ENCODE peak calls at places on chromosome 16, in nine cellular contexts. K is activated T-cell treated with anti-CD3 and anti-CD28 coated beads for 1 hour, V is amniotic stem cell, D is mammary epithelial cell, G is ovary, Q is HL-60, O is COR-L47, L is globus pallidus, R is cardiac fibroblast. Y is an unnamed sample.

GRCh38 chr16:75066861-75067447 is 49.6 kb downstream of the LDHD start:
- DNase-seq in R (no peak), V (no peak), O (no peak), Q (no peak), L (no peak), D (no peak), K (no peak), G (no peak), Y (no peak)

GRCh38 chr16:51854401-51854951 is 692.5 kb downstream of the TOX3 start:
- DNase-seq in G (no peak), R (no peak), Q (no peak), L (no peak), O (no peak), V (no peak), D (no peak), K (no peak), Y (no peak)

GRCh38 chr16:47779201-47780016 is 318.3 kb downstream of the PHKB start:
- DNase-seq in Q (no peak), O (no peak), L (no peak), D (no peak), K (no peak), R (peak; percentile 56), V (no peak), G (peak; percentile 12), Y (no peak)

GRCh38 chr16:81808933-81809480 is 29.9 kb downstream of the PLCG2 start:
- DNase-seq in Q (no peak), G (no peak), R (no peak), L (no peak), K (no peak), O (no peak), V (no peak), D (no peak), Y (no peak)

GRCh38 chr16:11682655-11683096 is 14.4 kb downstream of the SNN start:
- DNase-seq in D (peak; percentile 88), G (no peak), K (no peak), Q (no peak), L (no peak), R (peak; percentile 82), O (no peak), V (peak; percentile 52), Y (no peak)

GRCh38 chr16:73010150-73010676 is 37.7 kb downstream of the ZFHX3 start:
- DNase-seq in G (no peak), O (no peak), K (no peak), Q (no peak), D (no peak), L (no peak), R (no peak), V (no peak), Y (no peak)

GRCh38 chr16:85123891-85124635 is 11.8 kb upstream of the CIBAR2 start:
- DNase-seq in D (peak; percentile 71), K (no peak), G (no peak), O (no peak), L (peak; percentile 50), Q (no peak), V (peak; percentile 46), R (peak; percentile 87), Y (no peak)

GRCh38 chr16:66261826-66262225 is 104.7 kb upstream of the CDH5 start:
- DNase-seq in R (no peak), G (no peak), V (no peak), Q (no peak), K (no peak), L (no peak), O (no peak), D (no peak), Y (no peak)

GRCh38 chr16:3009568-3010390 is 2.9 kb upstream of the CLDN9 start:
- DNase-seq in K (no peak), O (no peak), R (no peak), D (peak; percentile 50), G (no peak), L (no peak), V (no peak), Q (no peak), Y (no peak)

GRCh38 chr16:74577882-74578366 is 29.0 kb downstream of the GLG1 start:
- DNase-seq in O (no peak), K (no peak), V (peak; percentile 12), L (no peak), Q (no peak), D (peak; percentile 70), G (no peak), R (peak; percentile 26), Y (no peak)

GRCh38 chr16:79656537-79657115 is 56.1 kb upstream of the MAF start:
- DNase-seq in D (no peak), V (no peak), O (no peak), Q (no peak), L (no peak), R (no peak), G (no peak), K (no peak), Y (no peak)

GRCh38 chr16:56948234-56948633 is 13.5 kb upstream of the CETP start:
- DNase-seq in O (no peak), L (no peak), V (no peak), D (no peak), Q (no peak), K (no peak), G (no peak), R (no peak), Y (no peak)

GRCh38 chr16:11333696-11334095 is 11.6 kb upstream of the RMI2 start:
- DNase-seq in O (no peak), G (no peak), Q (no peak), R (no peak), V (no peak), K (no peak), D (peak; percentile 71), L (no peak), Y (no peak)

GRCh38 chr16:84425696-84426095 is 57.4 kb downstream of the ATP2C2 start:
- DNase-seq in K (no peak), R (no peak), O (no peak), Q (no peak), L (no peak), G (no peak), D (no peak), V (no peak), Y (no peak)

GRCh38 chr16:53484542-53484941 is 18.5 kb downstream of the AKTIP start:
- DNase-seq in D (no peak), K (no peak), G (no peak), L (no peak), Q (no peak), R (no peak), V (no peak), O (no peak), Y (no peak)

GRCh38 chr16:3654249-3654991 is at the start of gene DNASE1:
- DNase-seq in D (peak; percentile 40), L (peak; percentile 29), G (no peak), V (no peak), R (peak; percentile 63), Q (peak; percentile 26), O (no peak), K (peak; percentile 35), Y (peak; percentile 24)

GRCh38 chr16:85757341-85757822 is 6.5 kb upstream of the C16orf74 start:
- DNase-seq in L (no peak), Q (no peak), R (no peak), D (peak; percentile 79), O (no peak), K (no peak), G (no peak), V (no peak), Y (no peak)

GRCh38 chr16:10876799-10877341 is at the start of gene CIITA:
- DNase-seq in L (peak; percentile 71), V (peak; percentile 8), O (no peak), G (no peak), K (no peak), D (peak; percentile 97), R (peak; percentile 64), Q (peak; percentile 96), Y (no peak)

GRCh38 chr16:72810480-72810879 is 237.4 kb downstream of the ZFHX3 start:
- DNase-seq in R (no peak), V (no peak), K (no peak), Q (no peak), G (no peak), O (no peak), L (no peak), D (no peak), Y (no peak)

Y was measured in CD4-positive, alpha-beta T cell.